ENCODE peak calls at places on chromosomes 7 and 10, in six cellular contexts. Q is activated CD4-positive, alpha-beta T cell treated with anti-CD3 and anti-CD28 coated beads, Interleukin-2, amount 10 ng/mL, durations not matched to agents 7 days and 5 days; N is stimulated activated CD4-positive, alpha-beta T cell treated with anti-CD3 and anti-CD28 coated beads, TNF-alpha, amount 100 ng/mL, for 24 hours; T is activated T-cell treated with anti-CD3 and anti-CD28 coated beads, Interleukin-2, amount 50 U/mL, for 48 hours; Y is substantia nigra; I is astrocyte of the spinal cord. K is an unnamed sample.

GRCh38 chr10:35667971-35668370 is 25.9 kb upstream of the FZD8 start:
- DNase-seq in I (no peak), N (no peak), Q (no peak), Y (no peak), T (no peak), K (no peak)

GRCh38 chr10:132528064-132528800 is 9.4 kb upstream of the INPP5A start:
- DNase-seq in N (no peak), T (no peak), Q (no peak), Y (no peak), I (no peak), K (no peak)

GRCh38 chr7:158957921-158958471 is 101.6 kb downstream of the DYNC2I1 start:
- DNase-seq in Q (peak; percentile 56), T (peak; percentile 37), N (no peak), I (no peak), Y (no peak), K (no peak)

GRCh38 chr10:11036424-11037011 is 18.8 kb downstream of the CELF2 start:
- DNase-seq in Y (no peak), T (no peak), N (no peak), Q (no peak), I (peak; percentile 56), K (peak; percentile 55)

GRCh38 chr7:7148799-7149481 is 33.4 kb upstream of the C1GALT1 start:
- DNase-seq in I (no peak), Y (no peak), T (no peak), N (no peak), Q (no peak), K (peak; percentile 6)

GRCh38 chr10:100370561-100370975 is 23.5 kb downstream of the SCD start:
- DNase-seq in N (no peak), T (peak; percentile 47), Q (peak; percentile 52), I (peak; percentile 28), Y (no peak), K (no peak)

GRCh38 chr7:74485611-74486010 is 31.9 kb downstream of the GTF2IRD1 start:
- DNase-seq in Y (no peak), I (no peak), Q (no peak), T (no peak), N (no peak), K (no peak)

GRCh38 chr7:80060218-80060806 is 74.3 kb upstream of the GNAI1 start:
- DNase-seq in I (peak; percentile 84), T (no peak), Q (no peak), Y (no peak), N (no peak), K (peak; percentile 81)

GRCh38 chr7:30062587-30062986 is 34.4 kb downstream of the PLEKHA8 start:
- DNase-seq in Y (no peak), T (no peak), Q (no peak), I (peak; percentile 61), N (no peak), K (peak; percentile 46)

GRCh38 chr7:39667354-39667923 is 44.1 kb downstream of the RALA start:
- DNase-seq in I (no peak), T (no peak), Y (no peak), Q (no peak), N (no peak), K (no peak)

K was measured in iris pigment epithelial cell.